ENCODE peak calls at places on chromosomes 1 and 21, in eight cellular contexts. W, C, Q, U, B, L, A and Y are unnamed samples.
A peak's percentile ranks its signal among the peaks of the same experiment; 100 is the strongest.

GRCh38 chr1:116374340-116375164 is 1.5 kb downstream of the ATP1A1 start:
- DNase-seq in W (no peak), C (no peak), Q (no peak), U (no peak), B (peak; percentile 14), L (no peak), A (no peak), Y (no peak)

GRCh38 chr1:2188336-2188735 is 6.2 kb downstream of the FAAP20 start:
- DNase-seq in W (no peak), C (no peak), Q (no peak), U (no peak), B (no peak), L (no peak), A (no peak), Y (no peak)

GRCh38 chr1:186183219-186183618 is 191.8 kb downstream of the TPR start:
- DNase-seq in W (peak; percentile 53), C (peak; percentile 22), Q (no peak), U (peak; percentile 84), B (peak; percentile 78), L (peak; percentile 96), A (peak; percentile 55), Y (peak; percentile 77)

GRCh38 chr21:28742527-28742926 is 250.2 kb downstream of the LTN1 start:
- DNase-seq in W (no peak), C (no peak), Q (no peak), U (peak; percentile 33), B (peak; percentile 60), L (peak; percentile 74), A (peak; percentile 35), Y (no peak)

GRCh38 chr1:154445040-154445472 is 39.9 kb downstream of the IL6R start:
- DNase-seq in W (no peak), C (no peak), Q (no peak), U (peak; percentile 62), B (peak; percentile 74), L (peak; percentile 75), A (peak; percentile 81), Y (no peak)

GRCh38 chr1:225881081-225882007 is 836 bp downstream of the TMEM63A start:
- DNase-seq in W (peak; percentile 49), C (peak; percentile 83), Q (peak; percentile 68), U (no peak), B (peak; percentile 30), L (peak; percentile 30), A (peak; percentile 36), Y (peak; percentile 69)

GRCh38 chr1:204650911-204651570 is 34.5 kb downstream of the LRRN2 start:
- DNase-seq in W (no peak), C (no peak), Q (no peak), U (no peak), B (no peak), L (no peak), A (peak; percentile 12), Y (peak; percentile 32)

GRCh38 chr1:94597701-94598100 is 56.1 kb upstream of the F3 start:
- DNase-seq in W (no peak), C (no peak), Q (no peak), U (peak; percentile 44), B (peak; percentile 53), L (peak; percentile 89), A (peak; percentile 79), Y (no peak)

GRCh38 chr1:3522112-3522511 is 67.6 kb downstream of the ARHGEF16 start:
- DNase-seq in W (no peak), C (no peak), Q (no peak), U (no peak), B (no peak), L (no peak), A (no peak), Y (no peak)

GRCh38 chr1:238485906-238486219 is 595.1 kb upstream of the ZP4 start:
- DNase-seq in W (no peak), C (peak; percentile 25), Q (no peak), U (peak; percentile 69), B (peak; percentile 79), L (no peak), A (no peak), Y (no peak)

GRCh38 chr1:174875306-174875705 is 124.4 kb upstream of the CACYBP start:
- DNase-seq in W (no peak), C (peak; percentile 94), Q (no peak), U (no peak), B (no peak), L (no peak), A (no peak), Y (no peak)

GRCh38 chr1:221718391-221719277 is 23.3 kb downstream of the DUSP10 start:
- DNase-seq in W (no peak), C (no peak), Q (no peak), U (no peak), B (peak; percentile 83), L (peak; percentile 97), A (peak; percentile 93), Y (no peak)

GRCh38 chr1:36890776-36891175 is 143.5 kb downstream of the GRIK3 start:
- DNase-seq in W (no peak), C (no peak), Q (no peak), U (no peak), B (no peak), L (no peak), A (no peak), Y (peak; percentile 38)

GRCh38 chr1:234533975-234534876 is 55.2 kb upstream of the TARBP1 start:
- DNase-seq in W (peak; percentile 96), C (no peak), Q (no peak), U (peak; percentile 96), B (peak; percentile 100), L (peak; percentile 100), A (peak; percentile 96), Y (peak; percentile 99)
- TF ChIP-seq CTCF in W (no peak), C (no peak), Q (no peak), U (no peak), B (no peak), L (no peak), A (no peak), Y (no peak)

DNA sequence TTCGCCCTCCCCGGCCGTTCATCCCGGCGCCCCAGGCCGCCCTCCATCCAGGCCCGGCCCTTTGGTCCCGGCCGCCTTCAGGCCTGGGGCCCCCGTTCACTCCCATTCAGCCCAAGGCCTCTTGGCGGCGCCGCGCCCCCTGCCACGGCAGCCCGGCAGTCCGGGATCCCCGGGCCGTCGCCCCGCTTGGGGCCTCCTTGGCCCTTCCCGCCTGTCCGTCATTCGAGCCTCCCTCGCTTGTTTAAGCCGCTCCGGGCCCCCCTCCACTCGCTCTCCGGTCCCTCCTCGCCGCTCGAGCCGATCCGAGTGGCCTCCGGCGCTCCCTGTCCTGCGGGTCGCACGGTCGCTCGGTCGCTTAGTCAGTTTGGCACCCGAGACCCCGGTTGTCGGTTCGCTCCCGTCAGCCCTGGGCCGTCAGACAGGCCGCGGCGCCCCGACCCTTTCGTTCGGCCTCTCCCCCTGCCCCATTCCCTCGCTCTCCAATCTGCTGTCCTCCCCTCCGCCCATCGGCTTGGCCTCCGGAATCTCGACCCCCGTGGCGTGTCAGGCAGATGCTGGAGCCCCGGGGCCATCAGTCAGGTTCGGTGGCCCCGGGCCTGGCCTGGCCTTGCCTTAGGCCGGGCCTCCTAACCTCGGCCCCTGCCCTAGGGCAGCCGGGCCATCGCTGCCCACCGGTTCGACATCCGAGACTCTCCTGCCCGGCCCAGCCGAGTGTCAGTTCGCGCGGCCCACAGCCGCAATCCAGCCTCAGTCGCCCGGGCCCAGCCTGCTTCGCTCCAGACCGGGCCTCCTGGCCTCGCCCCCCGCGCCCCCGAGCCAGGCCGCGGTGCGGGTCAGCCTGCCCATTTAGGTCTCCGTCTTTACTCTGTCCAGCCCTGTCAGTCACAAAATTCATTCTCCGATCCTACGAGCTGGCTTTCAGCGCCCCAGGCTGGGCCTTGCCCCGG is 1.1 kb downstream of the LRRC41 start:
- DNase-seq in W (no peak), C (peak; percentile 69), Q (peak; percentile 58), U (peak; percentile 13), B (peak; percentile 70), L (no peak), A (peak; percentile 14), Y (peak; percentile 79)
- TF ChIP-seq CTCF in W (no peak), C (no peak), Q (no peak), U (peak; percentile 12), B (no peak), L (no peak), A (peak; percentile 49), Y (no peak)

GRCh38 chr1:229153955-229154548 is 116.9 kb upstream of the RAB4A start:
- DNase-seq in W (no peak), C (no peak), Q (no peak), U (no peak), B (no peak), L (no peak), A (no peak), Y (no peak)

GRCh38 chr1:229158317-229159294 is 112.3 kb upstream of the RAB4A start:
- DNase-seq in W (peak; percentile 28), C (no peak), Q (no peak), U (no peak), B (no peak), L (peak; percentile 11), A (no peak), Y (peak; percentile 21)

GRCh38 chr1:229155472-229155871 is 115.4 kb upstream of the RAB4A start:
- DNase-seq in W (no peak), C (no peak), Q (no peak), U (no peak), B (no peak), L (peak; percentile 22), A (no peak), Y (no peak)

GRCh38 chr1:229159668-229160544 is 111.0 kb upstream of the RAB4A start:
- DNase-seq in W (no peak), C (no peak), Q (no peak), U (no peak), B (peak; percentile 10), L (no peak), A (no peak), Y (peak; percentile 41)

GRCh38 chr1:229156819-229157218 is 114.1 kb upstream of the RAB4A start:
- DNase-seq in W (no peak), C (peak; percentile 38), Q (peak; percentile 42), U (no peak), B (peak; percentile 25), L (peak; percentile 7), A (no peak), Y (peak; percentile 40)
- TF ChIP-seq CTCF in W (no peak), C (peak; percentile 37), Q (peak; percentile 67), U (no peak), B (peak; percentile 48), L (peak; percentile 14), A (no peak), Y (peak; percentile 83)

GRCh38 chr1:8342325-8342724 is 24.4 kb downstream of the SLC45A1 start:
- DNase-seq in W (no peak), C (no peak), Q (no peak), U (peak; percentile 44), B (peak; percentile 70), L (peak; percentile 55), A (peak; percentile 68), Y (no peak)
- TF ChIP-seq CTCF in W (no peak), C (no peak), Q (no peak), U (peak; percentile 39), B (peak; percentile 38), L (no peak), A (peak; percentile 61), Y (peak; percentile 24)

DNA sequence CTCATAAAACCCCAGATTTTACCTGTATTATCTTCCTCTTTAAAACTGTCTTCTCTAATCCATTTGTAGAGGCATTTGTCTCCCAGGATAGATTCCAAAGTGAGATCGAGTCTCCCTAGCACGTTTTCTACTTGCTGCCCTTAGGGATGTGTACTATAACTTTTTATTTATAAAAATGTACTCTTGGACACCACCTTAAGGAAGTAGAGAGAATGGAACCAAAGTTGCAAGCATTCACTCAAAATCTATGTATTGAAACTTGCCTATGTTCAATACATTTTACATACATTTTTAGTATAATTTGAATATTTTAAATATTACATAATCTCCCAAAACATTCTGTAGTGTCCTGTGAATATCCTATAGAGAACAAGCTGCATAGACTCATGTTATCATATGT is 842 bp upstream of the SPRR2A start:
- DNase-seq in W (no peak), C (no peak), Q (no peak), U (no peak), B (no peak), L (no peak), A (no peak), Y (no peak)
- TF ChIP-seq CTCF in W (no peak), C (peak; percentile 14), Q (peak; percentile 7), U (no peak), B (no peak), L (no peak), A (no peak), Y (no peak)